ENCODE peak calls at places on chromosome 1, in seven cellular contexts. A, O, N, U, E, I and T are unnamed samples.

GRCh38 chr1:20151906-20152598 is 12.9 kb downstream of the PLA2G2F start:
- DNase-seq in A (peak; percentile 87), O (peak; percentile 30), N (peak; percentile 94), U (peak; percentile 86), E (no peak), I (peak; percentile 93), T (peak; percentile 68)

GRCh38 chr1:183583466-183583865 is 6.8 kb downstream of the NCF2 start:
- DNase-seq in A (no peak), O (no peak), N (no peak), U (no peak), E (no peak), I (no peak), T (no peak)

GRCh38 chr1:116765962-116766361 is 11.7 kb downstream of the CD2 start:
- DNase-seq in A (no peak), O (no peak), N (no peak), U (no peak), E (no peak), I (no peak), T (no peak)

GRCh38 chr1:221141606-221142285 is 262.5 kb downstream of the HLX start:
- DNase-seq in A (no peak), O (no peak), N (no peak), U (no peak), E (no peak), I (no peak), T (no peak)

GRCh38 chr1:23010734-23011449 is 4.8 kb downstream of the TEX46 start:
- DNase-seq in A (no peak), O (no peak), N (no peak), U (no peak), E (no peak), I (no peak), T (no peak)

GRCh38 chr1:184296466-184297243 is 90.2 kb upstream of the C1orf21 start:
- DNase-seq in A (peak; percentile 92), O (no peak), N (no peak), U (peak; percentile 91), E (no peak), I (peak; percentile 96), T (no peak)

GRCh38 chr1:25784575-25785051 is 15.4 kb upstream of the SELENON start:
- DNase-seq in A (peak; percentile 76), O (no peak), N (peak; percentile 64), U (no peak), E (no peak), I (no peak), T (no peak)

GRCh38 chr1:27602510-27603319 is 1.2 kb downstream of the AHDC1 start:
- DNase-seq in A (peak; percentile 61), O (no peak), N (peak; percentile 91), U (peak; percentile 74), E (no peak), I (peak; percentile 88), T (no peak)

GRCh38 chr1:57894315-57894714 is 470.5 kb upstream of the DAB1 start:
- DNase-seq in A (no peak), O (no peak), N (no peak), U (no peak), E (no peak), I (no peak), T (no peak)

GRCh38 chr1:41416552-41417334 is 55.5 kb downstream of the FOXO6 start:
- DNase-seq in A (peak; percentile 61), O (peak; percentile 61), N (peak; percentile 90), U (peak; percentile 60), E (no peak), I (peak; percentile 79), T (peak; percentile 61)

GRCh38 chr1:72166426-72166825 is 115.9 kb downstream of the NEGR1 start:
- DNase-seq in A (no peak), O (no peak), N (no peak), U (no peak), E (no peak), I (no peak), T (no peak)

GRCh38 chr1:119475866-119476439 is 31.1 kb upstream of the HSD3B1 start:
- DNase-seq in A (peak; percentile 19), O (peak; percentile 27), N (peak; percentile 29), U (peak; percentile 63), E (no peak), I (no peak), T (peak; percentile 73)

GRCh38 chr1:223707270-223708000 is 4.9 kb upstream of the CAPN2 start:
- DNase-seq in A (peak; percentile 50), O (peak; percentile 98), N (no peak), U (peak; percentile 74), E (no peak), I (peak; percentile 93), T (no peak)

GRCh38 chr1:208146650-208147049 is 97.5 kb downstream of the PLXNA2 start:
- DNase-seq in A (no peak), O (no peak), N (no peak), U (no peak), E (no peak), I (peak; percentile 6), T (no peak)

GRCh38 chr1:53025034-53025777 is 36.8 kb upstream of the PODN start:
- DNase-seq in A (peak; percentile 31), O (no peak), N (no peak), U (peak; percentile 6), E (no peak), I (peak; percentile 84), T (no peak)

GRCh38 chr1:219903353-219903871 is 24.9 kb downstream of the SLC30A10 start:
- DNase-seq in A (no peak), O (no peak), N (no peak), U (no peak), E (no peak), I (no peak), T (no peak)

DNA sequence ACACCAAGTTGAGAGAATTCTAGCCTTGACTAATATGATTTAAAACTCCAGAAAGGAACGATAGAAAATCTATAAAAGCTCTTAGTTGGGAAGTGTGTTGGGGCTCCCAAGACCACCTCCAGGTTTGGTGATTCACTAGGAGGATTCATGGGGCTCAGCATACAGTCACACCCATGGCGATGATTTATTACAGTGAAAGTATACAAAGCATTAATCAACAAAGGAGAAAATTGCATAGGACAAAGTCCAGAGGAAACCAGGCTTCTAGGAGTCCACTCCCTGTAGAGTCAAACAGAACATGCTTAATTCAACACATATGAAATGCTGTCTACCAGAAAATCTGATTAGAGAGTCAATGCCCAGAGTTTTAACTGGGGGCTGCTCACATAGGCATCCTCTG is 4.8 kb downstream of the CDCA8 start:
- DNase-seq in A (no peak), O (no peak), N (no peak), U (no peak), E (no peak), I (no peak), T (no peak)
- H3K36me3 ChIP-seq in A (no peaks in the 10 kb centered on the region), O (peaks cover 63% of the 10 kb centered on the region), N (peaks cover 54% of the 10 kb centered on the region), U (no peaks in the 10 kb centered on the region), E (peaks cover 37% of the 10 kb centered on the region), I (no peaks in the 10 kb centered on the region), T (peaks cover 21% of the 10 kb centered on the region)

GRCh38 chr1:230125633-230126528 is 58.8 kb downstream of the GALNT2 start:
- DNase-seq in A (no peak), O (no peak), N (no peak), U (no peak), E (no peak), I (no peak), T (no peak)
- H3K36me3 ChIP-seq in A (no peaks in the 10 kb centered on the region), O (no peaks in the 10 kb centered on the region), N (peaks cover 3% of the 10 kb centered on the region), U (no peaks in the 10 kb centered on the region), E (no peaks in the 10 kb centered on the region), I (no peaks in the 10 kb centered on the region), T (no peaks in the 10 kb centered on the region)

DNA sequence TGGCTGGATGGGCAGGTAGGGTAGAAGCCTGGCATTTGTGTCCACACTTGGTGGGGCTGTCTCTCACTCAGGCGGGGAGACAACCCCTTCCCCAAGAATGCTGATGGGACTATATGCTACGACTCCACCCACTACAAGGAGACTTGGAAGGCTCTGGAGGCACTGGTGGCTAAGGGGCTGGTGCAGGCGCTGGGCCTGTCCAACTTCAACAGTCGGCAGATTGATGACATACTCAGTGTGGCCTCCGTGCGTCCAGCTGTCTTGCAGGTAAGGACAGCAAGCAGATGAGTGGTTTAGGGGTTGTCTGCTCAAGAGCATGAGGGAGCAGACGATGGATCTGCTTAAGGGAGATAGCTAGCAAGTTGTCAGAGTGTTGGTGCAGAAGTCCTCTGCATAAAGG is 15.9 kb upstream of the NASP start:
- DNase-seq in A (no peak), O (no peak), N (no peak), U (no peak), E (no peak), I (no peak), T (no peak)
- H3K36me3 ChIP-seq in A (peaks cover 37% of the 10 kb centered on the region), O (peaks cover 18% of the 10 kb centered on the region), N (peaks cover 30% of the 10 kb centered on the region), U (peaks cover 26% of the 10 kb centered on the region), E (peaks cover 86% of the 10 kb centered on the region), I (peaks cover 24% of the 10 kb centered on the region), T (peaks cover 29% of the 10 kb centered on the region)

DNA sequence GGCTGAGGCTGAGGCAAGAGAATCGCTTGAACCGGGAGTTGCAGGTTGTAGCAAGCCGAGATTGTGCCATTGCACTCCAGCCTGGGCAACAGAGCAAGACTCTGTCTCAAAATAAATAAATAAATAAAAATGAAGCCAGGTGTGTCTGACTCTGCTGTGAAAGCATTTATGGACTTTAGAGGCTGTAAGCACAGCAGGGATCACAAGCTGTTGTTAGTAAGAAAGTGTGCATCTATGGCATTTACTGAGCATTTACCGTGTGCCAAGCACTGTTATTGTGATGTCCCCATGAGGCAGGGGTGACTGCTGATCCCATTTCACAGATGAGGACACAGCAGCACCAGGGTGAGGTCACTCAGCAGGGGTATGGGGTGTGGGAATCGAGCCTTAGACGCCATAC is 20.1 kb downstream of the FAM151A start:
- DNase-seq in A (no peak), O (no peak), N (no peak), U (no peak), E (no peak), I (no peak), T (no peak)
- H3K36me3 ChIP-seq in A (peaks cover 68% of the 10 kb centered on the region), O (no peaks in the 10 kb centered on the region), N (no peaks in the 10 kb centered on the region), U (no peaks in the 10 kb centered on the region), E (peaks cover 76% of the 10 kb centered on the region), I (peaks cover 20% of the 10 kb centered on the region), T (no peaks in the 10 kb centered on the region)

GRCh38 chr1:8450312-8450711 is 132.4 kb downstream of the SLC45A1 start:
- DNase-seq in A (no peak), O (no peak), N (no peak), U (no peak), E (no peak), I (no peak), T (no peak)
- H3K36me3 ChIP-seq in A (peaks cover 8% of the 10 kb centered on the region), O (no peaks in the 10 kb centered on the region), N (peaks cover 3% of the 10 kb centered on the region), U (no peaks in the 10 kb centered on the region), E (peaks cover 6% of the 10 kb centered on the region), I (no peaks in the 10 kb centered on the region), T (peaks cover 4% of the 10 kb centered on the region)

GRCh38 chr1:211985556-211986264 is 49.6 kb downstream of the INTS7 start:
- DNase-seq in A (no peak), O (no peak), N (no peak), U (no peak), E (no peak), I (no peak), T (no peak)
- H3K36me3 ChIP-seq in A (peaks cover 43% of the 10 kb centered on the region), O (peaks cover 30% of the 10 kb centered on the region), N (peaks cover 36% of the 10 kb centered on the region), U (peaks cover 4% of the 10 kb centered on the region), E (peaks cover 54% of the 10 kb centered on the region), I (no peaks in the 10 kb centered on the region), T (no peaks in the 10 kb centered on the region)